ENCODE peak calls at places on chromosomes 7 and 10, in four cellular contexts. J is GM12878, P is K562, L is HepG2. O is an unnamed sample.

GRCh38 chr7:4080013-4080412 is 602.1 kb upstream of the FOXK1 start:
- DNase-seq in J (no peak), P (no peak), L (no peak), O (no peak)

GRCh38 chr7:4879401-4880081 is 4.0 kb downstream of the RADIL start:
- DNase-seq in J (no peak), P (no peak), L (no peak), O (no peak)

GRCh38 chr7:33922820-33923219 is 17.5 kb downstream of the BMPER start:
- DNase-seq in J (no peak), P (no peak), L (no peak), O (no peak)

GRCh38 chr10:30047430-30047829 is 12.0 kb downstream of the JCAD start:
- DNase-seq in J (no peak), P (no peak), L (no peak), O (no peak)

GRCh38 chr10:71621783-71622526 is 97.6 kb downstream of the C10orf105 start:
- DNase-seq in J (no peak), P (no peak), L (peak), O (no peak)

GRCh38 chr10:103284170-103284569 is 7.2 kb downstream of the INA start:
- DNase-seq in J (no peak), P (no peak), L (no peak), O (no peak)

GRCh38 chr10:8544500-8544899 is 490.0 kb downstream of the GATA3 start:
- DNase-seq in J (no peak), P (no peak), L (no peak), O (no peak)

GRCh38 chr7:44608916-44609648 is 2.7 kb downstream of the OGDH start:
- DNase-seq in J (no peak), P (no peak), L (no peak), O (no peak)

GRCh38 chr10:112754001-112754411 is 196.0 kb upstream of the TCF7L2 start:
- DNase-seq in J (no peak), P (no peak), L (no peak), O (no peak)

GRCh38 chr7:5387711-5388245 is 35.9 kb downstream of the TNRC18 start:
- DNase-seq in J (no peak), P (no peak), L (no peak), O (no peak)

GRCh38 chr7:47327306-47327697 is 254.6 kb downstream of the TNS3 start:
- DNase-seq in J (no peak), P (no peak), L (no peak), O (no peak)

GRCh38 chr10:50503661-50504320 is 120.0 kb downstream of the SGMS1 start:
- DNase-seq in J (no peak), P (no peak), L (no peak), O (no peak)

GRCh38 chr10:126384269-126384873 is 3.9 kb downstream of the ADAM12 start:
- DNase-seq in J (no peak), P (no peak), L (no peak), O (no peak)

GRCh38 chr7:80603940-80604339 is 34.5 kb upstream of the CD36 start:
- DNase-seq in J (no peak), P (no peak), L (no peak), O (no peak)

GRCh38 chr7:117802660-117803059 is 70.6 kb downstream of the CTTNBP2 start:
- DNase-seq in J (no peak), P (no peak), L (no peak), O (no peak)

GRCh38 chr10:75076387-75076786 is 35.1 kb upstream of the SAMD8 start:
- DNase-seq in J (no peak), P (no peak), L (no peak), O (no peak)

GRCh38 chr10:92747600-92747999 is 57.8 kb downstream of the HHEX start:
- DNase-seq in J (no peak), P (no peak), L (peak), O (no peak)

GRCh38 chr10:5888352-5888751 is 1.3 kb downstream of the ANKRD16 start:
- DNase-seq in J (no peak), P (no peak), L (peak), O (no peak)

GRCh38 chr10:19730848-19731247 is 85.4 kb upstream of the PLXDC2 start:
- DNase-seq in J (no peak), P (no peak), L (no peak), O (no peak)

GRCh38 chr7:57354195-57354594 is 95.8 kb upstream of the ZNF716 start:
- DNase-seq in J (no peak), P (no peak), L (no peak), O (no peak)

GRCh38 chr7:87029078-87029477 is 30.4 kb downstream of the ELAPOR2 start:
- DNase-seq in J (no peak), P (no peak), L (no peak), O (no peak)

GRCh38 chr7:155296788-155297516 is 726 bp upstream of the INSIG1 start:
- DNase-seq in J (no peak), P (peak), L (no peak), O (peak)

GRCh38 chr10:132117146-132117545 is 51.4 kb downstream of the JAKMIP3 start:
- DNase-seq in J (no peak), P (no peak), L (no peak), O (no peak)

GRCh38 chr10:91424016-91424415 is 13.9 kb downstream of the HECTD2 start:
- DNase-seq in J (no peak), P (no peak), L (no peak), O (no peak)

GRCh38 chr7:142805350-142806020 is 34.7 kb downstream of the PRSS2 start:
- DNase-seq in J (no peak), P (no peak), L (no peak), O (no peak)

GRCh38 chr7:6516387-6516983 is 34.8 kb downstream of the GRID2IP start:
- DNase-seq in J (peak), P (peak), L (peak), O (peak)

GRCh38 chr10:70584941-70585544 is 17.5 kb downstream of the PRF1 start:
- DNase-seq in J (no peak), P (peak), L (peak), O (peak)

GRCh38 chr10:132398566-132398991 is 1.6 kb downstream of the PWWP2B start:
- DNase-seq in J (no peak), P (no peak), L (no peak), O (no peak)

GRCh38 chr7:18499407-18500197 is 4.1 kb downstream of the HDAC9 start:
- DNase-seq in J (no peak), P (no peak), L (no peak), O (no peak)

GRCh38 chr7:28458732-28459131 is 46.4 kb downstream of the CREB5 start:
- DNase-seq in J (no peak), P (no peak), L (no peak), O (peak)

GRCh38 chr7:135943266-135943889 is 33.8 kb downstream of the MTPN start:
- DNase-seq in J (no peak), P (no peak), L (no peak), O (no peak)

GRCh38 chr10:116069856-116070255 is 203.2 kb downstream of the GFRA1 start:
- DNase-seq in J (no peak), P (no peak), L (no peak), O (no peak)
- TF ChIP-seq TARDBP in J (no peak), P (no peak), L (no peak), O (no peak)

GRCh38 chr7:151454932-151455530 is 15.1 kb upstream of the CRYGN start:
- DNase-seq in J (no peak), P (no peak), L (no peak), O (no peak)
- TF ChIP-seq TARDBP in J (no peak), P (no peak), L (no peak), O (no peak)

GRCh38 chr10:16519250-16519907 is 2.3 kb downstream of the C1QL3 start:
- DNase-seq in J (no peak), P (no peak), L (no peak), O (no peak)

GRCh38 chr10:16520900-16521299 is 779 bp downstream of the C1QL3 start:
- DNase-seq in J (no peak), P (no peak), L (no peak), O (no peak)

GRCh38 chr10:16519908-16520861 is 1.5 kb downstream of the C1QL3 start:
- DNase-seq in J (no peak), P (no peak), L (no peak), O (no peak)

GRCh38 chr10:16518822-16519221 is 2.9 kb downstream of the C1QL3 start:
- DNase-seq in J (no peak), P (no peak), L (no peak), O (no peak)

DNA sequence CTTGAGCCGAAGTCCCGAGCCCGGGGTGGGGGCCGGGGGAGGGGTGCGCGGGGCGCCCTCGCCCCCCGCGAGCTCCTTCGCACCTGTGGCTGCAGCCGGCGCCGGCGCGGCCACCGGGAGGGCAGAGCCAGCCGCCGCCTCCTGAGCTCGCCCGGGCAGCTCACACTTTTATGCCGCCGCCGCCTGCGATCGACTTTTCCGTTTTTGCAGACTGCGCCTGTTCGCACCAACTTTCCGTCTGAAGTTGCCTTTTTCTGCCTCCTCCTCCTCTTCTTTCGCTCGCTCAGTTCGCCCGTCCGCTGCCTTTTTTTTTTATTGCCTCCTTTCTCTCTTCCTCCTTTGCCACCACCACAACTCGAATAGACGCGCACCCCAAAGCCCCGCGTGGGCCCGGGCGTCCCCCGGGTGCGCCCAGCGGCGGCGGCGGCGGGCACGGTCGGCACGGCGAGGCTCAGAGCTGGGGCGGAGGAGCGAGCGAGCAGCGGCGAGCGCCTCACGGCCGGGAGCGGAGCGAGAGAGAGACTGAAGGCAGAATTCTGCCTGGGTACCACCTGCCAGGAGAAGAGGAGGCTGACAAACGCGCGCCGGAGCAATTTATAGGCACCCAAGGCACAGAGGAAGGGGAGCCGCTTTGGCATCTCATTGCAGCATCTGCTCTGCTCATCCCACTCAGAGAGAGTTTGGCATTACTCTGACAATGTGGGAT is at the start of gene C1QL3:
- DNase-seq in J (no peak), P (no peak), L (no peak), O (no peak)
- TF ChIP-seq TARDBP in J (no peak), P (no peak), L (no peak), O (no peak)

DNA sequence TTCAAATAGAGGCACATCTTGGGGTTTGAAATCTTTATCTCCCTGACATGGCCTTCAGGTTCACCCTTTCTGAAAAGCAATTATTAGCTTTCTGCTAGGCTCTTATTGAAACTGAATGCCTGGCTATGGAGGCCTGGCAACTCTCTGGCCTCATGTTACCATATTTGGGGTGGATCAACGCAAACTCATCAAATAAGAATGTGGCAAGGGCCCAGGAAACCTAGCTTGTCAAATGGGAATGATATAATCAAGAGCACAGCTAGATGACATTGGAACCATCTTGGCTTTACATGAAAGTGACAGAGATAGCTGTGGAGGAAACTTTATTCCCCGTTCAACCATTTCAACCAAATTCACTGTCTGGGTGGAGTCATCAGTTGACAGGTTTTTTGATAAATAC is 202.8 kb upstream of the SMIM30 start:
- DNase-seq in J (no peak), P (no peak), L (no peak), O (no peak)
- TF ChIP-seq TARDBP in J (no peak), P (no peak), L (no peak), O (no peak)

DNA sequence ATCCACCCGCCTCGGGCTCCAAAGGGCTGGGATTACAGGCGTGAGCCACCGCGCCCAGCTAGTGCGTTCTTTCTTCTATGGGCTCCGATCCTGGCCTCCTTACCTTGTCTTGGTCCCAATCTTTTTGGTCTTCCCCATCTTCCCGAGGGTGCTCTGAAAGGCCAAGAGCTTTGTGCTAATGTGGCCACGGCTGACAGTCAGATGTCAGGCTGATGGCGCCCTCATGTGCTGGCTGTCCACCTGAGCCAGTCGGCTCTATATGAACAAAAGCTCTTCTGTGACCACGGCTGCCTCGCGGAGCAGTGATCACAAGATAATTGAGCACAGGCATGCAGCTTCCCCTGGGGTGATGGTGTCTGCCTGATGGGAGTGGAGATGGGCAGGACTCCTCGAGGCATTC is 11.0 kb upstream of the AHCYL2 start:
- DNase-seq in J (no peak), P (peak), L (peak), O (no peak)
- TF ChIP-seq TARDBP in J (no peak), P (no peak), L (peak), O (no peak)

GRCh38 chr7:140230862-140231778 is 54.3 kb upstream of the KDM7A start:
- DNase-seq in J (no peak), P (peak), L (peak), O (peak)
- TF ChIP-seq TARDBP in J (no peak), P (no peak), L (peak), O (no peak)

O was measured in HEK293T.